ENCODE peak calls at places on chromosome 10, in four cellular contexts. C, T, X and O are unnamed samples.

GRCh38 chr10:88185830-88186229 is 322.4 kb downstream of the PTEN start:
- DNase-seq in C (no peak), T (no peak), X (no peak), O (no peak)

GRCh38 chr10:87740232-87740631 is 77.8 kb downstream of the ATAD1 start:
- DNase-seq in C (no peak), T (no peak), X (no peak), O (no peak)

GRCh38 chr10:35412900-35413491 is 76.7 kb downstream of the CCNY start:
- DNase-seq in C (no peak), T (no peak), X (no peak), O (no peak)

GRCh38 chr10:23100331-23101030 is 5.1 kb downstream of the MSRB2 start:
- DNase-seq in C (no peak), T (peak), X (no peak), O (no peak)

GRCh38 chr10:9222917-9223316 is 1168.4 kb downstream of the GATA3 start:
- DNase-seq in C (no peak), T (no peak), X (peak), O (no peak)

GRCh38 chr10:74704629-74705360 is 121.6 kb upstream of the KAT6B start:
- DNase-seq in C (no peak), T (no peak), X (no peak), O (no peak)

GRCh38 chr10:5543628-5544027 is 18.9 kb downstream of the CALML3 start:
- DNase-seq in C (no peak), T (no peak), X (no peak), O (no peak)

GRCh38 chr10:119737827-119738226 is 12.0 kb downstream of the INPP5F start:
- DNase-seq in C (no peak), T (no peak), X (no peak), O (no peak)

GRCh38 chr10:26214004-26214403 is 2.6 kb upstream of the GAD2 start:
- DNase-seq in C (no peak), T (no peak), X (no peak), O (peak)

GRCh38 chr10:33478675-33479125 is 144.2 kb upstream of the NRP1 start:
- DNase-seq in C (no peak), T (no peak), X (no peak), O (no peak)
- H3K4me3 ChIP-seq in C (no peak), T (no peak), X (no peak), O (no peak)

DNA sequence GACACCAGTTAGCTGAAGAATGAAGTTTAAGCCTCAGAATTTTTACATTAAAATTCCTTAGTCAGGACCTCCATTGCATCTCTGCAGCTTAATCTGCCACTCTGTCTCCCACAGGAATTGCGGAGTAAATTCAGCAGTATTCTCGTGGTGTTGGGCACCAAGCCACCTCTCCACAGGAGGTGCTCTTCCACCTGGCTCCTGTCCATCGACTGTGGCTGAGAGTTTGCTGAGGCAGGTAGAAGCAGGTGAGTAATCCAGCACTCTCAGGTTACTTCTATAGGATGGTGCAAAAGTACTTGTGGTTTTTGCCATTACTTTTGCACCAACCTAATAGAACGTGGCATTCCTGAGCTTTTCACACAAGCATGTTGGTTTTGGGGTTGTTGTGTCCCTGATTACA is 134.1 kb downstream of the GFRA1 start:
- DNase-seq in C (no peak), T (no peak), X (no peak), O (no peak)
- H3K4me3 ChIP-seq in C (no peak), T (no peak), X (no peak), O (no peak)

GRCh38 chr10:93073539-93074136 is at the start of gene CYP26A1:
- DNase-seq in C (peak), T (no peak), X (peak), O (peak)
- H3K4me3 ChIP-seq in C (no peak), T (no peak), X (peak), O (peak)

DNA sequence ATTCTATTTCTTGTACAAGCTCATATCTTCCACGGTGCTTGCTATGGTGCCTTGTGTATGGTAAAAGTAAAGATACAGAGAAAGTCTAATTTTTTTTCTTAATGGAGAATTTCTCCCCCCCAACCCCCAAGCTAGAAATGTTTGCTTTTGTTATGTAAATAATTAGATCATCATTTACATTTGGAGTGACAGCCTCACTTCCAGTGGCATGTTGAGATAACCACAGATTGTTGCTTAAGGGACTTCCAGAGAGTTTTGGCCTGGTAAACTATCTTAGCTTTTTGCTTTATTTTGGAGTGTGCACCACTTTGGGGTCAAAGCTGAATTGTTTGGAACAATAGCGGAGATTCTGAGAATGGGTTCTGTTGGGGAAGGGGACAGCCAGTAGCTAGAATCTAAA is 129.7 kb downstream of the ZNF365 start:
- DNase-seq in C (no peak), T (no peak), X (no peak), O (no peak)
- H3K4me3 ChIP-seq in C (no peak), T (no peak), X (no peak), O (no peak)